ENCODE peak calls at places on chromosomes 5 and 9, in seven cellular contexts. G, T, N, E, M, O and B are unnamed samples.

GRCh38 chr9:107513464-107514092 is 24.0 kb upstream of the KLF4 start:
- DNase-seq in G (no peak), T (no peak), N (no peak), E (no peak), M (no peak), O (no peak), B (no peak)

GRCh38 chr9:77507212-77507961 is 140.7 kb downstream of the GNA14 start:
- DNase-seq in G (no peak), T (no peak), N (no peak), E (no peak), M (no peak), O (no peak), B (no peak)

GRCh38 chr9:119322137-119322695 is 47.0 kb downstream of the BRINP1 start:
- DNase-seq in G (no peak), T (no peak), N (no peak), E (peak; percentile 4), M (no peak), O (no peak), B (no peak)

GRCh38 chr5:110651507-110651906 is 75.0 kb downstream of the TMEM232 start:
- DNase-seq in G (no peak), T (no peak), N (no peak), E (no peak), M (no peak), O (peak; percentile 4), B (no peak)

GRCh38 chr5:179275941-179276837 is 69.1 kb downstream of the ADAMTS2 start:
- DNase-seq in G (peak; percentile 48), T (no peak), N (no peak), E (no peak), M (no peak), O (peak; percentile 91), B (no peak)

GRCh38 chr5:180641566-180641900 is 7.9 kb downstream of the FLT4 start:
- DNase-seq in G (no peak), T (no peak), N (no peak), E (no peak), M (no peak), O (no peak), B (no peak)

GRCh38 chr5:107284822-107285510 is 385.8 kb downstream of the EFNA5 start:
- DNase-seq in G (no peak), T (no peak), N (no peak), E (no peak), M (no peak), O (no peak), B (no peak)

GRCh38 chr9:120730661-120731514 is 16.6 kb upstream of the MEGF9 start:
- DNase-seq in G (peak; percentile 90), T (no peak), N (no peak), E (no peak), M (no peak), O (peak; percentile 67), B (no peak)

GRCh38 chr9:5688109-5688508 is 59.2 kb downstream of the RIC1 start:
- DNase-seq in G (no peak), T (no peak), N (no peak), E (no peak), M (no peak), O (peak; percentile 8), B (no peak)

GRCh38 chr5:100430268-100430900 is 104.8 kb upstream of the FAM174A start:
- DNase-seq in G (peak; percentile 50), T (peak; percentile 43), N (no peak), E (peak; percentile 57), M (no peak), O (peak; percentile 8), B (peak; percentile 13)

GRCh38 chr9:88992556-88992955 is 1.3 kb downstream of the S1PR3 start:
- DNase-seq in G (no peak), T (no peak), N (no peak), E (no peak), M (no peak), O (no peak), B (no peak)

GRCh38 chr5:73592546-73592945 is 27.0 kb downstream of the UTP15 start:
- DNase-seq in G (no peak), T (no peak), N (no peak), E (no peak), M (no peak), O (no peak), B (no peak)

GRCh38 chr5:136374003-136374402 is 8.7 kb upstream of the TRPC7 start:
- DNase-seq in G (no peak), T (no peak), N (no peak), E (no peak), M (no peak), O (no peak), B (no peak)

GRCh38 chr9:14769235-14769580 is 46.7 kb upstream of the CER1 start:
- DNase-seq in G (no peak), T (peak; percentile 4), N (peak; percentile 22), E (no peak), M (no peak), O (peak; percentile 3), B (no peak)

GRCh38 chr9:90805006-90805993 is 3.7 kb downstream of the SYK start:
- DNase-seq in G (no peak), T (no peak), N (peak; percentile 84), E (no peak), M (no peak), O (no peak), B (peak; percentile 79)

GRCh38 chr5:79416499-79416898 is 97.4 kb downstream of the HOMER1 start:
- DNase-seq in G (no peak), T (no peak), N (no peak), E (no peak), M (no peak), O (peak; percentile 20), B (no peak)

GRCh38 chr9:123866497-123866896 is 63.4 kb downstream of the DENND1A start:
- DNase-seq in G (no peak), T (no peak), N (no peak), E (no peak), M (no peak), O (no peak), B (no peak)

GRCh38 chr5:10333154-10334006 is 20.1 kb upstream of the MARCHF6 start:
- DNase-seq in G (peak; percentile 35), T (no peak), N (no peak), E (peak; percentile 29), M (no peak), O (no peak), B (no peak)

GRCh38 chr9:36826581-36826980 is 207.5 kb downstream of the PAX5 start:
- DNase-seq in G (no peak), T (no peak), N (no peak), E (no peak), M (no peak), O (no peak), B (no peak)

GRCh38 chr9:98332405-98332831 is 77.0 kb upstream of the TBC1D2 start:
- DNase-seq in G (no peak), T (no peak), N (no peak), E (no peak), M (no peak), O (no peak), B (no peak)

GRCh38 chr5:142602720-142603245 is 83.1 kb downstream of the FGF1 start:
- DNase-seq in G (no peak), T (no peak), N (no peak), E (no peak), M (no peak), O (no peak), B (no peak)

GRCh38 chr5:14332746-14333145 is 189.6 kb downstream of the TRIO start:
- DNase-seq in G (no peak), T (no peak), N (no peak), E (no peak), M (peak; percentile 34), O (no peak), B (no peak)

GRCh38 chr5:61449756-61450155 is 117.7 kb downstream of the ZSWIM6 start:
- DNase-seq in G (no peak), T (no peak), N (no peak), E (no peak), M (no peak), O (no peak), B (no peak)

GRCh38 chr5:165630211-165630866 is 2124.9 kb downstream of the MAT2B start:
- DNase-seq in G (no peak), T (peak; percentile 52), N (peak; percentile 2), E (peak; percentile 60), M (peak; percentile 35), O (peak; percentile 10), B (peak; percentile 2)

GRCh38 chr5:126117044-126117443 is 306.2 kb upstream of the GRAMD2B start:
- DNase-seq in G (no peak), T (no peak), N (no peak), E (no peak), M (no peak), O (no peak), B (no peak)

GRCh38 chr5:32263683-32264082 is 49.1 kb downstream of the MTMR12 start:
- DNase-seq in G (no peak), T (no peak), N (no peak), E (no peak), M (no peak), O (no peak), B (no peak)

GRCh38 chr9:112439825-112440224 is 46.8 kb upstream of the KIAA1958 start:
- DNase-seq in G (no peak), T (no peak), N (peak; percentile 49), E (no peak), M (no peak), O (no peak), B (no peak)

GRCh38 chr5:32190094-32190493 is 16.0 kb upstream of the GOLPH3 start:
- DNase-seq in G (no peak), T (no peak), N (no peak), E (no peak), M (no peak), O (peak; percentile 97), B (no peak)

GRCh38 chr5:98742395-98743073 is 30.9 kb upstream of the RGMB start:
- DNase-seq in G (no peak), T (no peak), N (no peak), E (no peak), M (no peak), O (no peak), B (no peak)

GRCh38 chr9:126376311-126376902 is 49.8 kb downstream of the MVB12B start:
- DNase-seq in G (no peak), T (no peak), N (peak; percentile 77), E (peak; percentile 60), M (peak; percentile 71), O (no peak), B (no peak)

GRCh38 chr5:53250151-53250550 is 140.6 kb upstream of the MOCS2 start:
- DNase-seq in G (no peak), T (no peak), N (no peak), E (no peak), M (no peak), O (no peak), B (no peak)

GRCh38 chr5:130141689-130142320 is 237.5 kb downstream of the CHSY3 start:
- DNase-seq in G (no peak), T (no peak), N (no peak), E (no peak), M (no peak), O (peak; percentile 17), B (no peak)

GRCh38 chr5:172931001-172931536 is 28.2 kb upstream of the RPL26L1 start:
- DNase-seq in G (no peak), T (no peak), N (no peak), E (no peak), M (no peak), O (no peak), B (no peak)

GRCh38 chr5:37889612-37890317 is 49.9 kb upstream of the GDNF start:
- DNase-seq in G (no peak), T (peak; percentile 1), N (no peak), E (no peak), M (no peak), O (no peak), B (no peak)

GRCh38 chr9:110650991-110651411 is 17.6 kb upstream of the MUSK start:
- DNase-seq in G (no peak), T (no peak), N (no peak), E (no peak), M (no peak), O (peak; percentile 96), B (no peak)

GRCh38 chr5:133861161-133861737 is 107.2 kb downstream of the C5orf15 start:
- DNase-seq in G (no peak), T (no peak), N (no peak), E (no peak), M (no peak), O (no peak), B (no peak)

GRCh38 chr5:120093178-120093577 is 370.9 kb upstream of the PRR16 start:
- DNase-seq in G (peak; percentile 30), T (peak; percentile 10), N (no peak), E (no peak), M (no peak), O (no peak), B (no peak)